ENCODE peak calls at places on chromosomes 6 and 20, in ten cellular contexts. F is mammary epithelial cell; O is fibroblast of lung; J is PC-3; T is transverse colon; A is neural progenitor cell; L is tibial artery; V is Peyer's patch; D is left lung; B is CD8-positive, alpha-beta T cell. H is an unnamed sample.
A peak's percentile ranks its signal among the peaks of the same experiment; 100 is the strongest.

GRCh38 chr6:23826587-23826986 is 299.4 kb upstream of the NRSN1 start:
- DNase-seq in F (no peak), O (no peak), J (no peak), T (no peak), A (no peak), L (no peak), V (no peak), D (no peak), B (no peak), H (no peak)

GRCh38 chr6:11712760-11713159 is 65.8 kb downstream of the ADTRP start:
- DNase-seq in F (peak; percentile 80), O (peak; percentile 17), J (no peak), T (peak; percentile 18), A (no peak), L (peak; percentile 50), V (no peak), D (no peak), B (no peak), H (no peak)

GRCh38 chr20:40938020-40938419 is 90.6 kb upstream of the TOP1 start:
- DNase-seq in F (no peak), O (no peak), J (no peak), T (no peak), A (no peak), L (no peak), V (no peak), D (no peak), B (no peak), H (no peak)

GRCh38 chr6:108755257-108756240 is 92.7 kb upstream of the ARMC2 start:
- DNase-seq in F (peak; percentile 24), O (peak; percentile 34), J (no peak), T (no peak), A (no peak), L (peak; percentile 34), V (no peak), D (no peak), B (no peak), H (no peak)

GRCh38 chr6:112235956-112236355 is 18.4 kb downstream of the LAMA4 start:
- DNase-seq in F (peak; percentile 25), O (peak; percentile 78), J (no peak), T (no peak), A (no peak), L (no peak), V (no peak), D (no peak), B (no peak), H (no peak)

GRCh38 chr20:25296094-25297093 is 48.5 kb downstream of the PYGB start:
- DNase-seq in F (no peak), O (no peak), J (peak; percentile 61), T (peak; percentile 60), A (peak; percentile 34), L (no peak), V (no peak), D (no peak), B (no peak), H (no peak)

GRCh38 chr6:54244430-54244829 is 63.8 kb upstream of the TINAG start:
- DNase-seq in F (peak; percentile 10), O (peak; percentile 30), J (peak; percentile 71), T (no peak), A (peak; percentile 6), L (no peak), V (no peak), D (no peak), B (no peak), H (no peak)

GRCh38 chr6:44115866-44116265 is 11.4 kb downstream of the MRPL14 start:
- DNase-seq in F (peak; percentile 88), O (peak; percentile 88), J (peak; percentile 89), T (no peak), A (no peak), L (no peak), V (no peak), D (no peak), B (no peak), H (peak; percentile 84)

GRCh38 chr6:161961046-161961445 is 687.2 kb upstream of the AGPAT4 start:
- DNase-seq in F (no peak), O (no peak), J (no peak), T (no peak), A (no peak), L (no peak), V (no peak), D (no peak), B (no peak), H (no peak)

GRCh38 chr6:90425161-90425641 is 128.6 kb upstream of the BACH2 start:
- DNase-seq in F (no peak), O (no peak), J (no peak), T (no peak), A (no peak), L (no peak), V (no peak), D (no peak), B (no peak), H (no peak)

GRCh38 chr6:24145690-24146131 is 19.7 kb downstream of the NRSN1 start:
- DNase-seq in F (no peak), O (no peak), J (no peak), T (no peak), A (no peak), L (no peak), V (no peak), D (no peak), B (no peak), H (no peak)

GRCh38 chr6:35343092-35343834 is 905 bp downstream of the PPARD start:
- DNase-seq in F (peak; percentile 36), O (peak; percentile 47), J (peak; percentile 27), T (peak; percentile 47), A (no peak), L (peak; percentile 46), V (peak; percentile 43), D (peak; percentile 86), B (no peak), H (no peak)

GRCh38 chr20:8837396-8837795 is 231.5 kb upstream of the PLCB4 start:
- DNase-seq in F (peak; percentile 14), O (peak; percentile 93), J (peak; percentile 35), T (no peak), A (no peak), L (no peak), V (no peak), D (no peak), B (no peak), H (no peak)

GRCh38 chr6:133621751-133622150 is 267.2 kb upstream of the TCF21 start:
- DNase-seq in F (no peak), O (peak; percentile 48), J (peak; percentile 20), T (no peak), A (no peak), L (no peak), V (no peak), D (no peak), B (no peak), H (no peak)

GRCh38 chr6:145809785-145810184 is 4.8 kb downstream of the FBXO30 start:
- DNase-seq in F (peak; percentile 17), O (peak; percentile 60), J (no peak), T (no peak), A (no peak), L (no peak), V (no peak), D (no peak), B (no peak), H (no peak)

DNA sequence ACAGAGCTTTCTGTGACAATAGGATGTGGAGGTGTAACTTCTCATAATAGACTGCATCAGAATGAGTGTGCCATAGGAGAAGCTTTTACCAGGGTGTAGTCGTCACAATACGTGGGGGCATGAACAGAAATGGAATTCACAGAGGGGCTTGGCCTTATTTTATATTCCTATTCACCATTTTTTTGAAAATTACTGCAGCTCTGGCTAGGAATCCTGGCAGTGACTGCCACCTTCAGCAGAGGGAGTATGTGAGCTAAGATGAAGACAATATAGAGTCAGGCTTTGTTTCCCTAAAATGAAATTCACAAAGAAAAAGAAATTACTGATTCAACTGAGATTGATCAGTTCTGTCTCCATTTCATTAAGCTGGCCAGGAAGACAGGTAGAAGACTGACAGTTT is 13.9 kb downstream of the TOMM6 start:
- DNase-seq in F (no peak), O (peak; percentile 19), J (peak; percentile 55), T (no peak), A (no peak), L (no peak), V (no peak), D (no peak), B (no peak), H (no peak)
- TF ChIP-seq CTCF in F (peak; percentile 65), O (peak; percentile 72), J (peak; percentile 80), T (no peak), A (peak; percentile 42), L (no peak), V (peak; percentile 25), D (peak; percentile 25), B (no peak), H (no peak)

DNA sequence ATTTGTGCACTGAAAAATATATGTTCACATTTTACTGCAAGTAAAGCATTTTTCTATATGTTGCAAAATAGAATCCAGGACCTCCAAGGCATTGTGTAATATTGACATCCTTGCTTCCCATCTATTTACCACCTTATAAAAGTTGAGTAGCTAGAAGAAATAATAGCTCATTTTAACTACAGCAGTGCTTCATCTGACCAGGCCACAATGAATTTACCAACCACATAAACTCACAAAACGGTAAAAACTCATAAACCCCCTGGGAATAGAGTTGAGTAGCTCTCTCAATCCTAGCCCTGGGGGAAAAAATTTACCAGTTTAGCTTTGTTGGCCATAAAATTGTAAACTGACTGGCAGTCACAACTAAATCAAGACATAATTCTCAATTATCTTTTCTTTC is 3.9 kb downstream of the ATXN1 start:
- DNase-seq in F (no peak), O (no peak), J (peak; percentile 39), T (no peak), A (no peak), L (no peak), V (no peak), D (no peak), B (no peak), H (no peak)
- H3K4me1 ChIP-seq in F (peaks cover 18% of the 10 kb centered on the region), O (peaks cover 6% of the 10 kb centered on the region), J (peaks cover 63% of the 10 kb centered on the region), T (peaks cover 65% of the 10 kb centered on the region), A (peaks cover 14% of the 10 kb centered on the region), L (peaks cover 29% of the 10 kb centered on the region), V (peaks cover 48% of the 10 kb centered on the region), D (peaks cover 13% of the 10 kb centered on the region), B (peaks cover 12% of the 10 kb centered on the region), H (no peaks in the 10 kb centered on the region)

DNA sequence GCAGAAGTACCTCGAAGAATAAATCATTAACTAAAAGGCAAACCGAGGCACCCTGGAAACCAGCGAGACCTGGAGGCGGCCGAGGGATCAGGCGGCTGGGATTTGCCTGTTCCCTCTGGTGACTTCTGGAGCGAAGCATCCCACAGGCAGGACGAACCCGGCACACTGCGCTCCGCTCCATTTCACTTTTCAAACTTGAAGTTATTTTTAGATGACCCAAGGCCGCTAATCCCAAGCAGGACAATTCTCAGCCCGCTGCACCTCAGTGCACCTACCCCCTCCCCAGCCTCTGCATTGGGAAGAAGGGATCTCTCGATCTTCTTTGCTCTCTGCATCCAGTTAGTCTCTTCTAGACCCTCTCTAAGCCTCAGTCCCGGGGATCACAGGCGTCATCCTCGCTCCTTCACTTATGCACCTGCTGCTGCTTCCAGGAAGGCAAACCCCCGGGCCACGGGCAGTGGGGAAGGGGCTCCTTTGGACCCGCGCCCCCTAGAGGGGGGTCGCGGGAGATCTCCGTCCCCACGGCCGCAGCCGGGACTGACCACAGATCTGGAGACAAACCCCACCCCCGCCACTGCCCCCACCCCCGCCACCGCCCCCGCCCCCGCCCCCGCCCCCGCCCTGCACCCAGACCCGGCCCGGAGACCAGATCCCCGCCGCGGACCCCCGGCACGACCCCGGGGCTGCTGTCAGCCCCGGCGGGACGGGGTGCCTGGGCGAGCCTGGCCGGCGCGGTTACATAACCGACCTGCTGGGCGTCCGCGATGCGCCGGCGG is 636 bp downstream of the RCAN2 start:
- DNase-seq in F (no peak), O (no peak), J (no peak), T (peak; percentile 45), A (peak; percentile 87), L (peak; percentile 32), V (no peak), D (peak; percentile 53), B (no peak), H (no peak)
- TF ChIP-seq CTCF in F (no peak), O (peak; percentile 22), J (peak; percentile 43), T (no peak), A (peak; percentile 67), L (peak; percentile 17), V (no peak), D (no peak), B (no peak), H (no peak)

GRCh38 chr20:32636821-32637220 is 36.9 kb downstream of the C20orf203 start:
- DNase-seq in F (no peak), O (no peak), J (no peak), T (no peak), A (no peak), L (no peak), V (no peak), D (no peak), B (no peak), H (no peak)
- H3K4me1 ChIP-seq in F (peaks cover 13% of the 10 kb centered on the region), O (no peaks in the 10 kb centered on the region), J (no peaks in the 10 kb centered on the region), T (no peaks in the 10 kb centered on the region), A (peaks cover 23% of the 10 kb centered on the region), L (no peaks in the 10 kb centered on the region), V (no peaks in the 10 kb centered on the region), D (no peaks in the 10 kb centered on the region), B (no peaks in the 10 kb centered on the region), H (no peaks in the 10 kb centered on the region)